ENCODE peak calls at places on chromosomes 7 and 10, in eight cellular contexts. H is kidney epithelial cell, G is cardiac fibroblast, F is A549, L is PC-9, R is Peyer's patch, N is ovary, Z is adrenal gland. B is an unnamed sample.

GRCh38 chr7:96266015-96266414 is 55.9 kb downstream of the SLC25A13 start:
- DNase-seq in H (no peak), G (no peak), F (no peak), L (no peak), R (no peak), N (no peak), Z (no peak), B (no peak)

GRCh38 chr10:92052088-92052487 is 128.5 kb downstream of the BTAF1 start:
- DNase-seq in H (no peak), G (peak; percentile 14), F (no peak), L (no peak), R (no peak), N (no peak), Z (no peak), B (peak; percentile 59)

GRCh38 chr7:157485361-157485831 is 148.6 kb downstream of the DNAJB6 start:
- DNase-seq in H (no peak), G (no peak), F (no peak), L (no peak), R (peak; percentile 32), N (no peak), Z (peak; percentile 9), B (peak; percentile 19)

GRCh38 chr10:113111900-113112853 is 162.1 kb downstream of the TCF7L2 start:
- DNase-seq in H (no peak), G (peak; percentile 83), F (no peak), L (no peak), R (no peak), N (no peak), Z (no peak), B (peak; percentile 52)

GRCh38 chr10:89421018-89421476 is 6.7 kb downstream of the IFIT5 start:
- DNase-seq in H (no peak), G (no peak), F (no peak), L (no peak), R (no peak), N (no peak), Z (no peak), B (no peak)

GRCh38 chr7:157588271-157588589 is 251.4 kb downstream of the DNAJB6 start:
- DNase-seq in H (no peak), G (no peak), F (no peak), L (no peak), R (no peak), N (no peak), Z (no peak), B (no peak)

GRCh38 chr10:104127411-104127810 is 5.4 kb downstream of the SFR1 start:
- DNase-seq in H (no peak), G (no peak), F (peak; percentile 64), L (no peak), R (no peak), N (no peak), Z (no peak), B (no peak)

GRCh38 chr7:96297873-96298272 is 24.0 kb downstream of the SLC25A13 start:
- DNase-seq in H (no peak), G (no peak), F (no peak), L (no peak), R (no peak), N (no peak), Z (no peak), B (no peak)

GRCh38 chr7:98189559-98189958 is 21.7 kb upstream of the BHLHA15 start:
- DNase-seq in H (no peak), G (no peak), F (no peak), L (no peak), R (no peak), N (no peak), Z (no peak), B (no peak)

GRCh38 chr10:6211341-6212265 is 8.9 kb downstream of the PFKFB3 start:
- DNase-seq in H (no peak), G (peak; percentile 69), F (peak; percentile 59), L (no peak), R (no peak), N (peak; percentile 44), Z (peak; percentile 80), B (no peak)

GRCh38 chr7:11533229-11533820 is 298.7 kb downstream of the THSD7A start:
- DNase-seq in H (no peak), G (peak; percentile 30), F (no peak), L (no peak), R (no peak), N (no peak), Z (no peak), B (no peak)

GRCh38 chr7:45638916-45639315 is 64.7 kb downstream of the ADCY1 start:
- DNase-seq in H (no peak), G (no peak), F (no peak), L (no peak), R (no peak), N (no peak), Z (peak; percentile 35), B (peak; percentile 57)

GRCh38 chr7:34385385-34385784 is 272.6 kb upstream of the NPSR1 start:
- DNase-seq in H (peak; percentile 1), G (no peak), F (no peak), L (no peak), R (no peak), N (no peak), Z (no peak), B (no peak)

GRCh38 chr10:130206216-130206737 is 70.1 kb downstream of the GLRX3 start:
- DNase-seq in H (no peak), G (no peak), F (no peak), L (no peak), R (no peak), N (no peak), Z (no peak), B (no peak)

GRCh38 chr7:157978766-157979165 is 608.9 kb downstream of the PTPRN2 start:
- DNase-seq in H (no peak), G (no peak), F (no peak), L (no peak), R (peak; percentile 26), N (no peak), Z (no peak), B (no peak)

GRCh38 chr7:141244466-141244865 is 170.6 kb downstream of the TMEM178B start:
- DNase-seq in H (no peak), G (no peak), F (no peak), L (no peak), R (no peak), N (no peak), Z (no peak), B (no peak)

GRCh38 chr7:19920200-19920599 is 146.8 kb upstream of the TMEM196 start:
- DNase-seq in H (no peak), G (peak; percentile 88), F (no peak), L (peak; percentile 64), R (no peak), N (no peak), Z (peak; percentile 54), B (no peak)

GRCh38 chr7:30983042-30983913 is 19.5 kb downstream of the GHRHR start:
- DNase-seq in H (peak; percentile 25), G (peak; percentile 86), F (peak; percentile 77), L (peak; percentile 67), R (peak; percentile 87), N (peak; percentile 76), Z (peak; percentile 95), B (peak; percentile 85)

GRCh38 chr7:30983914-30984247 is 20.1 kb downstream of the GHRHR start:
- DNase-seq in H (no peak), G (no peak), F (no peak), L (no peak), R (no peak), N (no peak), Z (no peak), B (no peak)

GRCh38 chr7:30985756-30986155 is 22.0 kb downstream of the GHRHR start:
- DNase-seq in H (no peak), G (no peak), F (no peak), L (no peak), R (no peak), N (no peak), Z (no peak), B (no peak)

GRCh38 chr7:30986331-30986730 is 22.6 kb downstream of the GHRHR start:
- DNase-seq in H (no peak), G (no peak), F (no peak), L (no peak), R (no peak), N (no peak), Z (no peak), B (no peak)

GRCh38 chr7:30984359-30985107 is 20.8 kb downstream of the GHRHR start:
- DNase-seq in H (no peak), G (peak; percentile 64), F (peak; percentile 25), L (peak; percentile 54), R (no peak), N (no peak), Z (peak; percentile 83), B (peak; percentile 31)
- H3K4me3 ChIP-seq in H (no peak overlapping the region), G (no peak overlapping the region), F (no peak overlapping the region), L (no peak overlapping the region), R (no peak overlapping the region), N (no peak overlapping the region), Z (no peak overlapping the region), B (no peak overlapping the region)

DNA sequence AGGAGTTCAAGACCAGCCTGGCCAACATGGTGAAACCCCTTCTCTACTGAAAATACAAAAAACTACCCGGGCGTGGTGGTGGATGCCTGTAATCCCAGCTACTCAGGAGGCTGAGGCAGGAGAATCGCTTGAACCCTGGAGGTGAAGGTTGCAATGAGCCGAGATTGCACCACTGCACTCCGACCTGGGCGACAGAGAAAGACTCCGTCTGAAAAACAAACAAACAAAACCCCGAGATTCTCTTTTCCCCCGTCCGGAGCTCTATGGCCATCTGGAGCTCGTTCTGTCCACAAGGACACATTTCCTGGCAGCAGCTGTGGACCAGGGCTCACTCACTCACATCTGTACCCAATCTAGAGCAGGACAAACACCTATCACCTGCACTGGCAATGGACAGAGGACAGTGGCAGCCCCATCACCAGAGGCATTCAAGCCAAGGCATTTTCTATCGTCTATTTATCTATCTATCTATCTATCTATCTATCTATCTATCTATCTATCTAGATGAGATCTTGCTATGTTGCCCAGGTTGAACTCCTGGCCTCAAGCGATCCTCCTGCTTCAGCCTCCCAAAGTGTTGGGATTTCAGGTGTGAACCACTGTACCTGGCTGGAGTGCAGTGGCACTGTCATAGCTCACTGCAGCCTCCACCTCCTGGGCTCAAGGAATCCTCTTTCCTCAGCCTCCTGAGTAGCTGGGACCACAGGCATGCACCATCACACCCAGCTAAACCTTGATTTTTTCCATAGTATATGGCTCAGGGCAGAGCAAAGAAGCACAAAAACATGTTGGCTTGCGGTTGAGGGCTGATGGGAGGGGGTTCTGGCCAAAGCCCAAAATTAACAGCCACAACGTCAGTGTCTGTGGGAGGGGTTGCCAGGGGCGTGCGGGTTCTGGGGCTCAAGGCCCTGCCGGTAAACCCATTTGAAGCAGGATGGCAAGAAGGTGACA is 167.2 kb upstream of the TNRC18 start:
- DNase-seq in H (no peak), G (no peak), F (no peak), L (no peak), R (no peak), N (no peak), Z (no peak), B (no peak)
- H3K4me3 ChIP-seq in H (no peak overlapping the region), G (no peak overlapping the region), F (no peak overlapping the region), L (no peak overlapping the region), R (no peak overlapping the region), N (no peak overlapping the region), Z (no peak overlapping the region), B (no peak overlapping the region)

DNA sequence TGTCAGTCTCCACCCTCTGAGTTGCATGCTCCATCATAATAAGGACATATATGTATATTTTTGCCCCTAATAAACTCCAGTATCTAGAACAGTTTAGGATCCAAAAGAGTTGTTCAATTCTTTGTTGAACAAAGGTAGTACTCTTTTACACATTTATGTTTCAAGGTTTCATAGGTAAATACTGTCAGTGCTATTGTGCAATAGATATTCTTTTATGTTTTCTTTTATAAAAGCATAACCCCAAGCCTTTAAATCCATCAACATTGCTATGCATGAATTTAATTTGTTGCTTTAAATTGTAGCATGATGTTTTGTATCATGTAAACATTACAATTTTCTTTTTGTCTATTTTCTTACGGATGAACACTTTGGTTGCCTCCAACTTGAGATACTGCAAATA is 469.7 kb upstream of the COBL start:
- DNase-seq in H (no peak), G (no peak), F (no peak), L (no peak), R (no peak), N (no peak), Z (no peak), B (no peak)
- H3K4me3 ChIP-seq in H (no peak overlapping the region), G (no peak overlapping the region), F (no peak overlapping the region), L (no peak overlapping the region), R (no peak overlapping the region), N (no peak overlapping the region), Z (no peak overlapping the region), B (no peak overlapping the region)

GRCh38 chr7:7180725-7181428 is 1.5 kb upstream of the C1GALT1 start:
- DNase-seq in H (no peak), G (peak; percentile 5), F (no peak), L (no peak), R (no peak), N (no peak), Z (no peak), B (no peak)
- H3K4me3 ChIP-seq in H (no peak overlapping the region), G (no peak overlapping the region), F (peak overlapping the region; percentile 72), L (peak overlapping the region; percentile 67), R (peak overlapping the region; percentile 90), N (no peak overlapping the region), Z (no peak overlapping the region), B (peak overlapping the region; percentile 88)